ENCODE peak calls at places on chromosome 16, in four cellular contexts. H, Z, S and Y are unnamed samples.

GRCh38 chr16:27795992-27796614 is 246.2 kb downstream of the KATNIP start:
- DNase-seq in H (peak; percentile 34), Z (peak; percentile 4), S (peak; percentile 94), Y (peak; percentile 31)

GRCh38 chr16:47774661-47775060 is 313.5 kb downstream of the PHKB start:
- DNase-seq in H (peak; percentile 57), Z (no peak), S (peak; percentile 73), Y (peak; percentile 52)

GRCh38 chr16:86756882-86757703 is 178.7 kb downstream of the FOXL1 start:
- DNase-seq in H (no peak), Z (no peak), S (peak; percentile 55), Y (no peak)

GRCh38 chr16:14963281-14964173 is 11.3 kb upstream of the PDXDC1 start:
- DNase-seq in H (no peak), Z (no peak), S (peak; percentile 41), Y (no peak)

GRCh38 chr16:30032083-30032819 is 1.2 kb upstream of the TLCD3B start:
- DNase-seq in H (peak; percentile 61), Z (peak; percentile 58), S (peak; percentile 93), Y (peak; percentile 67)

GRCh38 chr16:18839555-18839954 is 38.2 kb upstream of the ARL6IP1 start:
- DNase-seq in H (peak; percentile 58), Z (no peak), S (no peak), Y (no peak)

GRCh38 chr16:86865866-86866675 is 287.7 kb downstream of the FOXL1 start:
- DNase-seq in H (no peak), Z (no peak), S (no peak), Y (peak; percentile 44)

GRCh38 chr16:1466968-1467521 is 7.8 kb downstream of the CLCN7 start:
- DNase-seq in H (no peak), Z (no peak), S (no peak), Y (peak; percentile 4)

GRCh38 chr16:70018254-70018653 is 67.1 kb downstream of the CLEC18A start:
- DNase-seq in H (no peak), Z (peak; percentile 61), S (peak; percentile 80), Y (peak; percentile 2)

GRCh38 chr16:80751167-80751566 is 53.2 kb downstream of the CDYL2 start:
- DNase-seq in H (no peak), Z (no peak), S (no peak), Y (peak; percentile 47)

GRCh38 chr16:19883296-19883951 is 1.2 kb downstream of the GPRC5B start:
- DNase-seq in H (peak; percentile 24), Z (no peak), S (peak; percentile 87), Y (peak; percentile 25)

GRCh38 chr16:29757950-29758466 is 12.2 kb upstream of the C16orf54 start:
- DNase-seq in H (no peak), Z (no peak), S (no peak), Y (peak; percentile 77)

GRCh38 chr16:70270176-70270575 is 18.4 kb upstream of the EXOSC6 start:
- DNase-seq in H (no peak), Z (no peak), S (no peak), Y (no peak)

GRCh38 chr16:15650698-15651161 is 685 bp downstream of the NDE1 start:
- DNase-seq in H (peak; percentile 44), Z (no peak), S (peak; percentile 79), Y (peak; percentile 13)

GRCh38 chr16:82741073-82741615 is 114.4 kb downstream of the CDH13 start:
- DNase-seq in H (no peak), Z (no peak), S (no peak), Y (peak; percentile 58)

GRCh38 chr16:2468725-2469398 is 2.2 kb upstream of the NTN3 start:
- DNase-seq in H (no peak), Z (no peak), S (peak; percentile 66), Y (no peak)

GRCh38 chr16:89097528-89097846 is 3.8 kb downstream of the ACSF3 start:
- DNase-seq in H (no peak), Z (no peak), S (no peak), Y (no peak)

GRCh38 chr16:89096768-89097527 is 3.3 kb downstream of the ACSF3 start:
- DNase-seq in H (no peak), Z (no peak), S (no peak), Y (peak; percentile 12)

GRCh38 chr16:89099905-89100304 is 6.3 kb downstream of the ACSF3 start:
- DNase-seq in H (peak; percentile 75), Z (no peak), S (no peak), Y (no peak)

GRCh38 chr16:89100601-89101302 is 7.1 kb downstream of the ACSF3 start:
- DNase-seq in H (no peak), Z (no peak), S (no peak), Y (no peak)

GRCh38 chr16:89098767-89099430 is 5.2 kb downstream of the ACSF3 start:
- DNase-seq in H (no peak), Z (no peak), S (no peak), Y (no peak)
- H3K9ac ChIP-seq in H (peak overlapping the region; percentile 68), Z (no peak overlapping the region), S (no peak overlapping the region), Y (no peak overlapping the region)

GRCh38 chr16:31700200-31700529 is 172.5 kb downstream of the AHSP start:
- DNase-seq in H (no peak), Z (peak; percentile 82), S (no peak), Y (no peak)
- H3K9ac ChIP-seq in H (peak overlapping the region; percentile 79), Z (peak overlapping the region; percentile 83), S (peak overlapping the region; percentile 79), Y (no peak overlapping the region)

GRCh38 chr16:77825196-77825595 is 36.8 kb downstream of the VAT1L start:
- DNase-seq in H (no peak), Z (no peak), S (no peak), Y (no peak)

GRCh38 chr16:77823067-77823466 is 34.7 kb downstream of the VAT1L start:
- DNase-seq in H (no peak), Z (no peak), S (no peak), Y (no peak)

GRCh38 chr16:77816293-77816692 is 27.9 kb downstream of the VAT1L start:
- DNase-seq in H (no peak), Z (no peak), S (no peak), Y (peak; percentile 81)

GRCh38 chr16:77822656-77823055 is 34.3 kb downstream of the VAT1L start:
- DNase-seq in H (no peak), Z (no peak), S (no peak), Y (no peak)

DNA sequence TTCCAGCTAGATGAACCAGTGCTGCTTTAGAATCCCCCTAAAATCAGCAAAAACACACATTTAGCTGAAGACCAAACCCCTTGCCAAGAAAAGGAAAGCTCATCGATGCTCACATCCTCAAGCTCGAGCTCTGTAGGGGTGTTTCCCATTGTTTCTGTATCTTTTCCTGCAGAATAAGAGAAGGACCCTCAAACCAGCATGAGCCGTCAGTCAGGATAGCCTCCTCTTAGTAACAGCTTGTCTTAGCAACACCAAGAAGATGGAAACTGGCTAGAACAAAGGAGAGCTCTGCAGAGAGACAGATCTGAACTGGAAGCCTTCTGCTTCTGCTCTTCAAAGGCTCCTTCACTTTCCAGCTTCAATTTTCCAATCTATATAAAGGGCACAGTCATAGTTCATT is 32.0 kb downstream of the VAT1L start:
- DNase-seq in H (no peak), Z (no peak), S (no peak), Y (no peak)
- H3K9ac ChIP-seq in H (no peak overlapping the region), Z (no peak overlapping the region), S (no peak overlapping the region), Y (no peak overlapping the region)

GRCh38 chr16:11916524-11917285 is 949 bp upstream of the GSPT1 start:
- DNase-seq in H (peak; percentile 78), Z (no peak), S (peak; percentile 55), Y (peak; percentile 41)
- H3K9ac ChIP-seq in H (peak overlapping the region; percentile 84), Z (peak overlapping the region; percentile 7), S (peak overlapping the region; percentile 31), Y (peak overlapping the region; percentile 56)

DNA sequence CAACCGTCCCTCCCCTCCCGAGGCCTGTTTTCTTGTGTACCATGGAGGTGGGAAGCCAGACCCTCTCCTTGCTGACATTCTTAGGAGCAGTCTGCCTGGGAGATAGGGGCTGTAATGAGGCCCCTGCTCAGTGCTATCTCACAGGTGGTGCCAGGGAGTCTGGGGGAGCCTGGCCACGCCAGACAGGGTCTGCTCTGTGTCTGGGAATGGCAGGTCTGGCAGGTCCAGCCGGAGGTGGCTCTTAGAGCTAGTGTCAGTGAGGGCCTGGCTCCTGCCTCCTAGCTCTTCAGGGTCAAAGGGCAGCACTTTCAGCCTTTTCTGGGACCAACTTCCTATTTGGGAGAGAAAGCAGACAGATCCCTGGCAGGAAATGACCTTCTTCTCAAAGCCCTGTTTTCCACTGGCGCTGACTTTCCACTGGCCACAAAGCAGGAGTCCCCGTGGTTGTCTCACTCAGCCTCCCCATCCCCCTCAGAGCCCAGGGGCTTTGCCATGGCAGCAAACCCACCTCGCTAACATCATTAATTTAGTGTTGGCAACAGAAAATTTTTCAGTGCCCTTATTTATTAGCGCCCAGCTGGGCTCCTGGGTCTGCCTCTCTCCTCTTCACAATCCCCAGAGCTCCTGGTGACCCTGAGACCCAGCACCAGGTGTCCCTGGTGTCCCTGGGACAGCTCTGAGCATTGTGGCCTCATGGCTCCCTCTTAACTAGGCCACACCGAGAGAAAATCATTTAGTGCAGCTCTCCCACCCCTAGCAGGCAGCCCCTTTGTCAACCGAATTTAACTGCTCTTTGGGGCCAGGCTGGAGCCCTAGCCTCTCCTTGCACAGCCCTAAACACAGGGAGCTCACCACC is 24.0 kb upstream of the DOK4 start:
- DNase-seq in H (no peak), Z (no peak), S (no peak), Y (no peak)
- H3K9ac ChIP-seq in H (no peak overlapping the region), Z (no peak overlapping the region), S (no peak overlapping the region), Y (no peak overlapping the region)

GRCh38 chr16:63787014-63787413 is 1334.8 kb downstream of the CDH11 start:
- DNase-seq in H (no peak), Z (no peak), S (no peak), Y (no peak)

DNA sequence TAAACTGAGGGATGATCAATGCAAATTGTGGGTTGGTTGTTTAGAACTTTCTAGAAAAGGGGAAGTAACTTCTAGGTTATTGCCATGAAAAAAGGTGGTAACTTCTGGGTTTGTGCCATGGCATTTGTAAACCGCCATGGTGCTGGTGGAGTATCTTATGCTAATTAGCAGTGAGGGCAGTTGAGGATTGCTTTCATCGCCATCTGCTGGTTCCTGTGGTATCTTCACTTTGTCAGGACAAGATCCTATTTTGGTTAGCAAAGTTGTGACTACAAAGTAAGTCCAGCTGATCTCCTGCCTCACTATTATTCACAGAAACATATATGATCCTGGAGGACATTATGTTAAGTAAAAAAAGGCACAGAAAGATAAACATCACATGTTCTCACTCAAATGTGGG is 1332.3 kb downstream of the CDH11 start:
- DNase-seq in H (no peak), Z (no peak), S (peak; percentile 62), Y (no peak)
- H3K9ac ChIP-seq in H (no peak overlapping the region), Z (no peak overlapping the region), S (no peak overlapping the region), Y (no peak overlapping the region)

DNA sequence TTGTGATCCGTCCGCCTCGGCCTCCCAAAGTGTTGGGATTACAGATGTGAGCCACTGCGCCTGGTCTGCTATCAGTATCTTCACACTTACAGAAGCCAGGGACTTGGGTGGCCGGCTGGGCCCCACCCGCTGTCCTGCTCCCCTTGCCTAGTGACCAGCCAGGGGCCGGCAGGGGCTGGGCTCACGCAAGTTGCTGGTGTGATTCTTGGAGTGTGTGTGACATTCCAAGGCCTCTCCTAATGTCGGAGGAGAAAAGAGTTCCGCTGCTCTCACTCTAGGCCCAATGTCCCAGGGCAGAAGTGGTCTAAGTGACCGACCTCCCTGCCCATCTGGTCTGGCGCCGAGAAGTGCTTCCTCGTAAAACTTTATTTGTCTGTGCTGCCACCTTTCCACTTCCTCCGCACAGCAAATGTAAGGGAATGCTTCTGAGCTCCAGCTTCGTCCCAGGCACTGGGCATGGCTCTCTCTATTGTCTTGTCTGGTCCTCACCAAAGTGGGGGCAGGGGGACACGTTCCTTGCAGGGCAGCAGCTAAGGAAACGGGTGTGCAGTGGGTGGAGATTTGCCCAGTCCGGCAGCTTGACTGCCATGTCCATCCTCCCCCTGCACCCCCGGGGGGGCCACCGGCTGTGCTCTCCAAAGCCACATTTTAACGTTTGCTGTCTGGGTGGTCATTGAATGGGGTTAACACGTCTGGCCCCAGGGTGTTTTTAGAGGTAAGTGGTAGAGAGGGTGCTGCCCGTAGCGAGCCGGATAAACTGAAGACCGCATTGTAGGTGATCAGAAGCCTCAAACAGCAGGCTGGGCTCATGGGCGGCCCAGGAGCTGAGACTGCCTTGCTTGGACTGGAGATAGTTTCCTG is 7.8 kb upstream of the GSE1 start:
- DNase-seq in H (no peak), Z (no peak), S (peak; percentile 78), Y (no peak)
- H3K9ac ChIP-seq in H (peak overlapping the region; percentile 47), Z (no peak overlapping the region), S (no peak overlapping the region), Y (no peak overlapping the region)